ENCODE peak calls at places on chromosomes 3 and 15, in eight cellular contexts. E is sigmoid colon; U is CD8-positive, alpha-beta T cell; M is IMR-90; Q is Panc1; D is A549; G is suprapubic skin; Z is mesenchymal stem cell. R is an unnamed sample. For H3K4me1, the result is how much of the 10 kb centered on the place peaks cover.

GRCh38 chr3:154421067-154421466 is 8.9 kb downstream of the GPR149 start:
- DNase-seq in Z (peak), G (no peak), D (no peak), M (no peak), E (no peak), Q (no peak), U (no peak), R (no peak)

GRCh38 chr3:155385896-155386295 is 92.4 kb upstream of the STRIT1 start:
- DNase-seq in Q (no peak), E (no peak), D (no peak), M (no peak), G (no peak), Z (no peak), U (no peak), R (no peak)

GRCh38 chr15:61915640-61916039 is 144.6 kb downstream of the VPS13C start:
- DNase-seq in M (no peak), U (no peak), D (no peak), Q (no peak), G (no peak), Z (no peak), E (no peak), R (no peak)

GRCh38 chr15:33104276-33104675 is 90.2 kb downstream of the FMN1 start:
- DNase-seq in G (no peak), U (no peak), M (peak), E (no peak), Q (no peak), Z (peak), D (no peak), R (peak)

GRCh38 chr3:87333393-87333892 is 57.1 kb upstream of the POU1F1 start:
- DNase-seq in U (no peak), G (no peak), Z (peak), Q (peak), M (peak), E (no peak), D (peak), R (no peak)

GRCh38 chr15:25508369-25509002 is 69.7 kb upstream of the UBE3A start:
- DNase-seq in D (peak), G (no peak), M (peak), E (no peak), Q (no peak), U (no peak), Z (peak), R (no peak)

GRCh38 chr15:95329362-95329761 is 1001.1 kb upstream of the NR2F2 start:
- DNase-seq in E (no peak), M (no peak), U (no peak), Q (no peak), Z (no peak), G (no peak), D (no peak), R (no peak)

GRCh38 chr3:114320251-114320650 is 26.4 kb downstream of the TIGIT start:
- DNase-seq in E (no peak), D (no peak), U (no peak), Z (no peak), G (no peak), Q (no peak), M (no peak), R (no peak)

GRCh38 chr3:190646996-190647395 is 133.1 kb downstream of the IL1RAP start:
- DNase-seq in G (no peak), U (no peak), M (no peak), E (no peak), Z (no peak), Q (no peak), D (no peak), R (no peak)

GRCh38 chr15:51202783-51203182 is 108.1 kb upstream of the TNFAIP8L3 start:
- DNase-seq in D (no peak), G (no peak), Q (no peak), M (no peak), E (no peak), U (no peak), Z (no peak), R (no peak)

GRCh38 chr3:195704433-195704999 is 16.3 kb upstream of the MUC20 start:
- DNase-seq in Q (no peak), U (no peak), M (no peak), E (no peak), D (no peak), G (peak), Z (no peak), R (no peak)

GRCh38 chr3:134334231-134334900 is 39.9 kb downstream of the AMOTL2 start:
- DNase-seq in E (no peak), M (peak), G (peak), Z (peak), U (no peak), D (no peak), Q (no peak), R (no peak)

GRCh38 chr3:4417449-4417848 is 49.6 kb downstream of the SUMF1 start:
- DNase-seq in Z (no peak), U (no peak), Q (no peak), M (peak), D (no peak), E (no peak), G (no peak), R (no peak)

GRCh38 chr15:31272558-31273257 is 53.9 kb upstream of the KLF13 start:
- DNase-seq in U (no peak), E (peak), M (no peak), D (no peak), Z (no peak), G (peak), Q (no peak), R (no peak)

GRCh38 chr3:12194209-12194608 is 35.5 kb upstream of the TIMP4 start:
- DNase-seq in Z (peak), E (no peak), M (peak), U (no peak), D (no peak), Q (peak), G (no peak), R (no peak)

GRCh38 chr3:110430146-110430545 is 641.5 kb upstream of the NECTIN3 start:
- DNase-seq in M (peak), Q (no peak), G (no peak), Z (peak), U (no peak), D (no peak), E (no peak), R (no peak)

GRCh38 chr3:59093521-59093920 is 43.7 kb upstream of the CFAP20DC start:
- DNase-seq in Q (no peak), M (no peak), D (no peak), Z (no peak), E (no peak), G (no peak), U (no peak), R (no peak)

GRCh38 chr3:27360113-27361078 is 8.8 kb downstream of the NEK10 start:
- DNase-seq in M (peak), D (peak), Q (peak), U (no peak), Z (peak), E (no peak), G (no peak), R (no peak)

GRCh38 chr3:154275308-154275707 is 49.0 kb downstream of the DHX36 start:
- DNase-seq in Q (no peak), D (no peak), M (no peak), G (no peak), Z (no peak), U (no peak), E (no peak), R (no peak)

GRCh38 chr3:36969540-36970432 is 23.1 kb downstream of the EPM2AIP1 start:
- DNase-seq in U (peak), G (no peak), Z (peak), E (no peak), Q (no peak), D (no peak), M (peak), R (peak)

GRCh38 chr15:95127356-95127755 is 896.0 kb downstream of the MCTP2 start:
- DNase-seq in Z (peak), M (peak), D (no peak), U (no peak), E (no peak), Q (no peak), G (no peak), R (no peak)

GRCh38 chr3:86990171-86990733 is 697 bp downstream of the VGLL3 start:
- DNase-seq in Q (no peak), M (peak), D (no peak), E (peak), U (no peak), Z (peak), G (no peak), R (no peak)

GRCh38 chr3:87196879-87197278 is 30.2 kb upstream of the CHMP2B start:
- DNase-seq in U (no peak), Z (no peak), G (no peak), Q (no peak), D (no peak), E (no peak), M (no peak), R (no peak)

GRCh38 chr15:39488498-39488897 is 92.4 kb upstream of the THBS1 start:
- DNase-seq in Q (no peak), U (no peak), D (no peak), Z (peak), G (no peak), M (peak), E (peak), R (no peak)

GRCh38 chr3:61577760-61578159 is 16.4 kb downstream of the PTPRG start:
- DNase-seq in Q (no peak), M (no peak), Z (no peak), U (no peak), D (no peak), G (no peak), E (no peak), R (no peak)
- H3K4me1 ChIP-seq in Q (under half), M (under half), Z (under half), U (under half), D (under half), G (under half), E (under half), R (under half)

GRCh38 chr3:122306622-122306953 is 18.5 kb upstream of the CSTA start:
- DNase-seq in G (no peak), Z (no peak), E (no peak), U (no peak), D (no peak), Q (no peak), M (no peak), R (no peak)
- H3K27ac ChIP-seq in G (no peak), Z (no peak), E (no peak), U (no peak), D (no peak), Q (no peak), M (no peak), R (no peak)

DNA sequence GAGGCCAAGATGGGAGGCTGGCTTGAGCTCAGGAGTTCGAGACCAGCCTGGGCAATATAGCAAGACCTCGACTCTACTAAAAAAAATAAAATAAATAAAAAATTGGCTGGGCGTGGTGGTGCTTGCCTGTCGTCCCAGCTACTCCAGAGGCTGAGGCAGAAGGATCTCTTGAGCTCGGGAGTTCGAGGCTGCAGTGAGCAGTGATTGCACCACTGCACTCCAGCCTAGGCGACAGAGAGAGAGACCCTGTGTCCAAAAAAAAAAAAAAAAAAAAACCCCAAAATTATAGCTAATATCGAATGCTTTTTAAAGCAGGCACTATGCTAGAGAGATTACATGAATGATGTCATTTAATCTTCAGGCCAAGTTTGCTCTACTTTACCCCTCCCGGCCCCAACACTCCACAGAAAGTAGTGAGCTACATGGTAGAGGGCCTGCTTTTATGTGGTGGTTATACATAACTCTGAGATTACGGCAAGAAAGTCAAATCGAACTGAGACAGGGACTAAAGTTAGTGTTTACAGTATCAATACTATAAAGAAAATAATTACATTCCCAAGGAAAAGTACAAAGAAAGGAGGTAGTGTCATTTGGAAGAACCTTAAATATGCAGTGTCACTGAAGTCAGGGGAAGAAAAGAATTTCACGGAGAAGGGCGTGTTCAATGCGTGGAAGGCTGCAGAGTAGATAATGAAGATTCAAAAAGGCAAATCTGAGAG is 1.1 kb downstream of the ADPGK start:
- DNase-seq in Z (no peak), M (no peak), Q (no peak), U (no peak), G (no peak), E (no peak), D (no peak), R (no peak)
- H3K4me1 ChIP-seq in Z (under half), M (under half), Q (under half), U (under half), G (under half), E (under half), D (under half), R (under half)

DNA sequence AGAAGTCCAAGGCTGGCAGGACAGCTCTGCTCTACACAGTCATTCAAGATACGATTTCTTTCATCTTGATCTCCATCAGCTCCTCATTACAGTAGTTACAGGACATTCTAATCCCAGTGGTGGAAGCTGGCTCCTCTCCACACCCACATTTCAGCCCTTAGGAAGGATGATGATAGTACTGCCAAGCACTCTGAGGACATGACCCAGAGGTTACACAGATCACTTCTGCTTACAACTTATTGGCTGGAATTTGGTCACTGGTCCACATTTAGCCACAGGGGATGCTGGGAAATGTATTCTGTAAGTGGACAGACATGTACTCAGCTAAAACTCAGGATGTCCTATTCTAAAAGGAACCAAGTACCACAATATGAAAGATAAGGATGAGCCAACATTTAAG is 77.1 kb downstream of the IQCH start:
- DNase-seq in Z (no peak), M (peak), D (no peak), U (no peak), G (no peak), Q (no peak), E (no peak), R (no peak)
- H3K27ac ChIP-seq in Z (no peak), M (no peak), D (no peak), U (no peak), G (no peak), Q (no peak), E (no peak), R (no peak)

DNA sequence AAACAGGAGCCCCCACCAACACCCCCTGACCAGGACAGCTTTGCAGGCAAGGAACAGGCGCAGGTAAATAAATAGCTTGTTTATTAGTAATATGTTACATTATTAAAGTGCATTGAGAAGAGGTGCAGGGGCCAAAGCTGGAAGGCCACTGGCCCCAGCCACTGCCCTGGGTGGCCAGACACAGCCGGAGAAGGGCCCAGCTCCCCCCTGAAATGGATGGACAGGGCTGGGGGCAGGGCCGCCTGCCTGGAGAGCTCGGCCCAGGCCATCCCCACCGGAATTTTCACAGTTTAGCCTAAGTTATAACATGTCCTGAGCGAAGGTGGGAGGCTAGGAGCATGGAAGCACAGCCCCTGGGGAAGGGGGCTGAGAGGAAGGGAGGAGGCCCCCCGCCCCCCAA is 24.5 kb downstream of the SEMA7A start:
- DNase-seq in E (no peak), Q (no peak), U (no peak), D (no peak), M (no peak), G (no peak), Z (no peak), R (no peak)
- H3K4me1 ChIP-seq in E (under half), Q (under half), U (under half), D (under half), M (under half), G (under half), Z (under half), R (under half)

GRCh38 chr3:126897943-126898342 is 85.0 kb upstream of the PLXNA1 start:
- DNase-seq in E (no peak), Z (no peak), Q (no peak), M (no peak), U (no peak), G (no peak), D (no peak), R (no peak)

GRCh38 chr3:126896067-126896441 is 86.9 kb upstream of the PLXNA1 start:
- DNase-seq in D (no peak), Z (no peak), M (no peak), G (no peak), U (no peak), Q (no peak), E (no peak), R (no peak)

GRCh38 chr3:126896941-126897340 is 86.0 kb upstream of the PLXNA1 start:
- DNase-seq in Z (no peak), M (no peak), D (no peak), G (no peak), U (no peak), Q (no peak), E (no peak), R (no peak)

GRCh38 chr3:126903521-126903920 is 79.4 kb upstream of the PLXNA1 start:
- DNase-seq in Q (no peak), Z (no peak), U (no peak), D (no peak), E (peak), M (no peak), G (no peak), R (no peak)

GRCh38 chr3:126900859-126901540 is 81.9 kb upstream of the PLXNA1 start:
- DNase-seq in M (peak), D (no peak), E (peak), Z (no peak), U (no peak), G (no peak), Q (no peak), R (no peak)
- H3K27ac ChIP-seq in M (no peak), D (no peak), E (no peak), Z (no peak), U (no peak), G (no peak), Q (no peak), R (no peak)

DNA sequence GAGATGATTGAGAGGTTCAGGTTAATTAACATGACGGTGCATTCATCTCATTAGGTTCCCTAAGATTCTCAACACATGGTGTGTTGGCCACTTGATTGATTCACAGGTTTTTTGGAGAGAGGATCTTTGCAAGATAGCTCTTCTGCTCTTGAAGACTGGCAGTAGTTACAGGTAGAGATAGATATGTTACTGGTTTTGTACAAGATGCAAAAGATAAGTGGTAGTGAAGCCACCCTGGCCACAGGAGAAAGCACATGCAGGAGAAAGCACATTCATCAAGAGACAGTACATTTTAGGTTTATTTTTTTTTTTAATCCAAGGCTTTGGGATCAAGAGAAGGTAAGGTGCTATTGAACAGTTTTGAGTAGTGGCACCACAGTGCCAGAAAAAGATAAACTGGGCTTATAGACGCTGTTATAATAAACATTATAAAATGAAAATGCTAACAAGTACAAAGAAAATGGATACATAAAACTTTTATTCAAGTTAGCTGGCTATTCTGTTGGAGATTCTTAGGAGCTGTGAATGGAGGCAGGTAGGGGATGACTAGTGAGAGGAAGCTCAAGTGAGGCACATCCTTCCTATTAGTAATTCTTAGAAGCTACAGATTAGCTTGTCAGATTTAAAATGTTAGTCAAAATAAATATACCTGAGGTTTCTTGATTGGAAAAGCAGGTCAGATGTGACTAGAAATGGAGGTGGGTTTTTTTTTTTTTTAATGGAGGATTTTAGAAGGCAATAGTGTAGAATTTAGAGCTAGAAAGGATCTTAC is 10.8 kb downstream of the SELENOT start:
- DNase-seq in Q (no peak), Z (no peak), E (no peak), U (no peak), M (no peak), G (no peak), D (no peak), R (no peak)
- H3K4me1 ChIP-seq in Q (under half), Z (under half), E (under half), U (under half), M (under half), G (under half), D (under half), R (under half)

GRCh38 chr3:53238881-53239280 is 16.9 kb downstream of the TKT start:
- DNase-seq in E (no peak), D (no peak), Z (no peak), G (no peak), Q (no peak), M (no peak), U (no peak), R (no peak)
- H3K27ac ChIP-seq in E (peak), D (peak), Z (peak), G (no peak), Q (no peak), M (peak), U (no peak), R (no peak)

DNA sequence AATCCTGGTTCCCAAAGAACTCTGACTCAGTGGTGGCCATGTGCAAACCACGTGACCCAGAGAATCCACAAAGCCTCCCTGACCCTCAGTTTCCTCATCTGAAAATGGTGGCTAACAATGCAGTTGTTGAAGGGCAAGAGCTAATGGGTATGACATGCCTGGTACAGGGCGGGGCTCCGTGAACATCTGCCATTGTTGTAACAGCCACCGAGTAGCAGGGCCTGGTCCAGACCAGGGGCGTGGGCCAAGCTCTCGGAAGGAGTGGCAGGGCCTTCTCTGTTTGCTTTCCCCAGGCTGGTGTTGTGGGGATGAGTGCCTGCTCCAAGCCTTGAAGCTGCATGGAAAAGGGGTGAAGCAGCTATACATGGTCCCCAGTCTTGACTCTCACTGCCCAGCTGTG is 13.4 kb downstream of the MAPKAPK3 start:
- DNase-seq in Z (no peak), E (no peak), G (no peak), Q (no peak), D (no peak), M (no peak), U (no peak), R (no peak)
- H3K4me1 ChIP-seq in Z (under half), E (under half), G (half or more), Q (under half), D (under half), M (under half), U (half or more), R (half or more)